ENCODE peak calls at places on chromosomes 1 and 21, in nine cellular contexts. D is fibroblast of pulmonary artery, S is T-helper 2 cell, K is NCI-H2171 treated with DMSO at 0.1 percent for 48 hours, I is right atrium auricular region, U is mesenteric fat pad, R is mesendoderm, Q is NB4, H is NCI-H1092 treated with DMSO at 0.1 percent for 48 hours. T is an unnamed sample.

GRCh38 chr1:213622365-213623087 is 365.2 kb upstream of the PROX1 start:
- DNase-seq in D (no peak), S (no peak), K (no peak), I (no peak), U (no peak), R (no peak), Q (peak), H (no peak), T (no peak)

GRCh38 chr1:47562147-47562546 is 124.3 kb downstream of the FOXD2 start:
- DNase-seq in D (no peak), S (no peak), K (no peak), I (no peak), U (no peak), R (no peak), Q (peak), H (no peak), T (no peak)

GRCh38 chr1:94739521-94740061 is 80.6 kb upstream of the SLC44A3 start:
- DNase-seq in D (peak), S (no peak), K (no peak), I (no peak), U (no peak), R (no peak), Q (peak), H (no peak), T (no peak)

GRCh38 chr1:245516178-245516829 is 361.5 kb downstream of the KIF26B start:
- DNase-seq in D (peak), S (no peak), K (no peak), I (no peak), U (no peak), R (no peak), Q (peak), H (peak), T (no peak)

GRCh38 chr1:64234714-64235113 is 31.3 kb downstream of the UBE2U start:
- DNase-seq in D (no peak), S (no peak), K (peak), I (no peak), U (no peak), R (no peak), Q (no peak), H (peak), T (no peak)

GRCh38 chr1:92934395-92935378 is 26.6 kb downstream of the DIPK1A start:
- DNase-seq in D (peak), S (no peak), K (peak), I (no peak), U (no peak), R (no peak), Q (no peak), H (peak), T (peak)

GRCh38 chr1:248055261-248055660 is 8.6 kb downstream of the OR2L3 start:
- DNase-seq in D (no peak), S (no peak), K (no peak), I (no peak), U (no peak), R (no peak), Q (no peak), H (no peak), T (no peak)

GRCh38 chr1:45246760-45247159 is 40.4 kb upstream of the ZSWIM5 start:
- DNase-seq in D (peak), S (no peak), K (no peak), I (no peak), U (no peak), R (no peak), Q (no peak), H (no peak), T (peak)

GRCh38 chr1:20411196-20411980 is 74.6 kb downstream of the CAMK2N1 start:
- DNase-seq in D (peak), S (no peak), K (no peak), I (no peak), U (peak), R (peak), Q (no peak), H (no peak), T (peak)

GRCh38 chr1:22038036-22038435 is 14.5 kb upstream of the CDC42 start:
- DNase-seq in D (no peak), S (no peak), K (peak), I (no peak), U (no peak), R (no peak), Q (no peak), H (no peak), T (no peak)

GRCh38 chr1:27884182-27884954 is 12.0 kb downstream of the THEMIS2 start:
- DNase-seq in D (no peak), S (no peak), K (no peak), I (no peak), U (peak), R (no peak), Q (peak), H (no peak), T (no peak)

GRCh38 chr1:28877132-28877781 is 37.1 kb upstream of the EPB41 start:
- DNase-seq in D (peak), S (peak), K (peak), I (peak), U (no peak), R (peak), Q (peak), H (peak), T (peak)

GRCh38 chr21:45339430-45340405 is 52.0 kb upstream of the POFUT2 start:
- DNase-seq in D (peak), S (no peak), K (no peak), I (no peak), U (no peak), R (no peak), Q (no peak), H (no peak), T (no peak)